ENCODE peak calls at places on chromosomes 4 and X, in nine cellular contexts. W is K562; J is anterior cingulate cortex; Q is AG09309; O is kidney tubule cell; V is stimulated activated CD4-positive, alpha-beta T cell treated with anti-CD3 and anti-CD28 coated beads, TNF-alpha, amount 100 ng/mL, for 1 hour; A is nephron progenitor cell; I is GM20000; G is T-cell. C is an unnamed sample.

GRCh38 chr4:673349-674091 is 556 bp downstream of the ATP5ME start:
- DNase-seq in W (no peak), J (no peak), Q (no peak), O (no peak), V (no peak), A (peak; percentile 67), I (no peak), G (no peak), C (no peak)

GRCh38 chr4:3516061-3516835 is 16.0 kb downstream of the LRPAP1 start:
- DNase-seq in W (no peak), J (no peak), Q (no peak), O (no peak), V (no peak), A (no peak), I (no peak), G (no peak), C (no peak)

GRCh38 chr4:106090826-106091225 is 195.6 kb downstream of the NPNT start:
- DNase-seq in W (no peak), J (no peak), Q (no peak), O (no peak), V (no peak), A (no peak), I (no peak), G (no peak), C (no peak)

GRCh38 chrX:153460826-153461225 is 9.6 kb downstream of the HAUS7 start:
- DNase-seq in W (peak; percentile 48), J (peak; percentile 6), Q (no peak), O (peak; percentile 39), V (peak; percentile 30), A (peak; percentile 71), I (peak; percentile 69), G (peak; percentile 39), C (peak; percentile 72)

GRCh38 chr4:53205970-53206369 is 159.9 kb downstream of the SCFD2 start:
- DNase-seq in W (no peak), J (no peak), Q (no peak), O (no peak), V (no peak), A (no peak), I (no peak), G (no peak), C (no peak)

GRCh38 chr4:95393821-95394220 is 155.0 kb downstream of the UNC5C start:
- DNase-seq in W (no peak), J (no peak), Q (no peak), O (no peak), V (no peak), A (no peak), I (no peak), G (no peak), C (no peak)

GRCh38 chrX:53047228-53047627 is 1.4 kb upstream of the GPR173 start:
- DNase-seq in W (no peak), J (no peak), Q (no peak), O (no peak), V (no peak), A (no peak), I (no peak), G (no peak), C (no peak)

GRCh38 chr4:140497776-140498636 is at the start of gene MGAT4D:
- DNase-seq in W (no peak), J (no peak), Q (no peak), O (no peak), V (no peak), A (peak; percentile 73), I (no peak), G (no peak), C (no peak)

GRCh38 chr4:5785806-5786680 is 75.0 kb downstream of the EVC start:
- DNase-seq in W (no peak), J (no peak), Q (peak; percentile 84), O (peak; percentile 66), V (no peak), A (no peak), I (no peak), G (no peak), C (no peak)

GRCh38 chr4:113686950-113687718 is 74.4 kb downstream of the CAMK2D start:
- DNase-seq in W (no peak), J (no peak), Q (no peak), O (peak; percentile 20), V (no peak), A (no peak), I (no peak), G (no peak), C (no peak)

GRCh38 chrX:74179936-74180454 is 124.0 kb upstream of the ZCCHC13 start:
- DNase-seq in W (no peak), J (no peak), Q (no peak), O (no peak), V (no peak), A (no peak), I (no peak), G (no peak), C (no peak)

GRCh38 chr4:23779839-23780238 is 110.0 kb downstream of the PPARGC1A start:
- DNase-seq in W (no peak), J (no peak), Q (no peak), O (peak; percentile 85), V (no peak), A (no peak), I (no peak), G (no peak), C (no peak)

GRCh38 chrX:153600921-153601320 is 2.0 kb upstream of the CCNQ start:
- DNase-seq in W (no peak), J (no peak), Q (no peak), O (no peak), V (no peak), A (no peak), I (no peak), G (no peak), C (no peak)

GRCh38 chrX:116961872-116962582 is 499.3 kb upstream of the CT83 start:
- DNase-seq in W (no peak), J (no peak), Q (no peak), O (peak; percentile 6), V (no peak), A (peak; percentile 12), I (no peak), G (no peak), C (no peak)

GRCh38 chr4:99395595-99396364 is 39.4 kb downstream of the ADH7 start:
- DNase-seq in W (no peak), J (no peak), Q (no peak), O (peak; percentile 83), V (no peak), A (no peak), I (no peak), G (no peak), C (no peak)

GRCh38 chr4:8451440-8452182 is 11.0 kb downstream of the TRMT44 start:
- DNase-seq in W (peak; percentile 58), J (no peak), Q (no peak), O (no peak), V (no peak), A (no peak), I (no peak), G (no peak), C (no peak)

GRCh38 chr4:97496298-97496873 is 646.9 kb downstream of the STPG2 start:
- DNase-seq in W (no peak), J (no peak), Q (no peak), O (peak; percentile 64), V (no peak), A (no peak), I (no peak), G (no peak), C (no peak)

GRCh38 chrX:121365572-121366161 is 318.3 kb downstream of the GLUD2 start:
- DNase-seq in W (no peak), J (no peak), Q (no peak), O (peak; percentile 22), V (no peak), A (no peak), I (peak; percentile 1), G (no peak), C (no peak)

GRCh38 chr4:121353213-121353612 is 27.6 kb downstream of the QRFPR start:
- DNase-seq in W (no peak), J (no peak), Q (no peak), O (no peak), V (no peak), A (no peak), I (no peak), G (no peak), C (no peak)

GRCh38 chr4:54784188-54784671 is 126.5 kb downstream of the KIT start:
- DNase-seq in W (peak; percentile 13), J (peak; percentile 37), Q (peak; percentile 79), O (no peak), V (no peak), A (no peak), I (no peak), G (no peak), C (peak; percentile 83)

GRCh38 chrX:134886201-134886600 is 104.6 kb upstream of the SMIM10 start:
- DNase-seq in W (no peak), J (no peak), Q (no peak), O (peak; percentile 76), V (no peak), A (no peak), I (no peak), G (no peak), C (no peak)

GRCh38 chr4:1047106-1047975 is 35.9 kb downstream of the FGFRL1 start:
- DNase-seq in W (no peak), J (no peak), Q (no peak), O (no peak), V (no peak), A (no peak), I (no peak), G (no peak), C (no peak)

GRCh38 chr4:89253306-89253705 is 54.3 kb downstream of the GPRIN3 start:
- DNase-seq in W (no peak), J (no peak), Q (no peak), O (no peak), V (no peak), A (no peak), I (no peak), G (no peak), C (no peak)

GRCh38 chr4:74884282-74884681 is 48.6 kb upstream of the PARM1 start:
- DNase-seq in W (no peak), J (no peak), Q (no peak), O (no peak), V (no peak), A (peak; percentile 39), I (no peak), G (no peak), C (no peak)

C was measured in head of caudate nucleus.